ENCODE peak calls at places on chromosomes 3 and 15, in ten cellular contexts. I is fibroblast of the aortic adventitia; T is foreskin keratinocyte; J is cardiac muscle cell; M is smooth muscle cell of the brain vasculature; U is T-helper 22 cell; D is HS-27A; Z is AML-193; V is stimulated activated CD4-positive, alpha-beta T cell treated with anti-CD3 and anti-CD28 coated beads, Interleukin-1b, Interleukin-23, amount 100 ng/mL, for 24 hours; K is NCI-H1417. G is an unnamed sample.

GRCh38 chr3:76866729-76867461 is 173.0 kb upstream of the ROBO2 start:
- DNase-seq in I (no peak), T (no peak), J (no peak), M (no peak), U (no peak), D (no peak), Z (no peak), V (no peak), K (no peak), G (no peak)

GRCh38 chr15:96088592-96088991 is 241.9 kb upstream of the NR2F2 start:
- DNase-seq in I (no peak), T (no peak), J (no peak), M (no peak), U (no peak), D (no peak), Z (no peak), V (no peak), K (no peak), G (no peak)

GRCh38 chr3:171838218-171838720 is 4.9 kb upstream of the TMEM212 start:
- DNase-seq in I (peak), T (no peak), J (peak), M (peak), U (no peak), D (no peak), Z (no peak), V (no peak), K (no peak), G (no peak)

GRCh38 chr3:16402451-16402850 is 111.0 kb downstream of the RFTN1 start:
- DNase-seq in I (peak), T (peak), J (no peak), M (no peak), U (no peak), D (no peak), Z (no peak), V (no peak), K (no peak), G (no peak)

GRCh38 chr3:47504113-47504512 is 9.4 kb downstream of the ELP6 start:
- DNase-seq in I (no peak), T (no peak), J (no peak), M (no peak), U (no peak), D (no peak), Z (no peak), V (no peak), K (no peak), G (no peak)

GRCh38 chr15:45346381-45346780 is 32.0 kb downstream of the GATM start:
- DNase-seq in I (no peak), T (no peak), J (peak), M (no peak), U (no peak), D (no peak), Z (no peak), V (no peak), K (no peak), G (no peak)

GRCh38 chr15:46471096-46471495 is 836.3 kb downstream of the SQOR start:
- DNase-seq in I (no peak), T (no peak), J (no peak), M (no peak), U (no peak), D (no peak), Z (no peak), V (no peak), K (no peak), G (no peak)

GRCh38 chr15:78077053-78077859 is at the start of gene TBC1D2B:
- DNase-seq in I (peak), T (no peak), J (peak), M (no peak), U (peak), D (no peak), Z (peak), V (peak), K (peak), G (peak)

GRCh38 chr3:101070260-101071121 is 77.3 kb upstream of the ABI3BP start:
- DNase-seq in I (no peak), T (peak), J (peak), M (no peak), U (peak), D (no peak), Z (peak), V (peak), K (peak), G (peak)

GRCh38 chr3:195540526-195540925 is 2.6 kb downstream of the PPP1R2 start:
- DNase-seq in I (no peak), T (no peak), J (no peak), M (no peak), U (no peak), D (no peak), Z (no peak), V (no peak), K (no peak), G (no peak)

GRCh38 chr3:9916346-9916733 is 558 bp upstream of the IL17RC start:
- DNase-seq in I (peak), T (no peak), J (no peak), M (no peak), U (no peak), D (no peak), Z (no peak), V (no peak), K (no peak), G (no peak)